ENCODE peak calls at places on chromosomes 7 and 10, in six cellular contexts. One of them, this sample, is unnamed.

GRCh38 chr7:130890176-130891020 is 156.4 kb upstream of the KLF14 start:
- DNase-seq in A549: no peak
- DNase-seq in GM12878: no peak
- DNase-seq in HepG2: no peak
- DNase-seq in endothelial cell of umbilical vein: no peak
- DNase-seq in K562: no peak
- DNase-seq in this sample: no peak

GRCh38 chr10:14742815-14743214 is 31.9 kb downstream of the FAM107B start:
- DNase-seq in A549: no peak
- DNase-seq in GM12878: peak
- DNase-seq in HepG2: no peak
- DNase-seq in endothelial cell of umbilical vein: peak
- DNase-seq in K562: no peak
- DNase-seq in this sample: no peak

GRCh38 chr7:2437136-2437535 is 33.7 kb downstream of the CHST12 start:
- DNase-seq in A549: no peak
- DNase-seq in GM12878: no peak
- DNase-seq in HepG2: no peak
- DNase-seq in endothelial cell of umbilical vein: no peak
- DNase-seq in K562: no peak
- DNase-seq in this sample: no peak

GRCh38 chr10:12081470-12081869 is 12.7 kb downstream of the DHTKD1 start:
- DNase-seq in A549: no peak
- DNase-seq in GM12878: no peak
- DNase-seq in HepG2: no peak
- DNase-seq in endothelial cell of umbilical vein: no peak
- DNase-seq in K562: no peak
- DNase-seq in this sample: no peak

GRCh38 chr10:33211123-33211878 is 123.2 kb downstream of the NRP1 start:
- DNase-seq in A549: no peak
- DNase-seq in GM12878: no peak
- DNase-seq in HepG2: no peak
- DNase-seq in endothelial cell of umbilical vein: no peak
- DNase-seq in K562: no peak
- DNase-seq in this sample: no peak

GRCh38 chr10:34895977-34896376 is 80.9 kb upstream of the PARD3 start:
- DNase-seq in A549: no peak
- DNase-seq in GM12878: no peak
- DNase-seq in HepG2: no peak
- DNase-seq in endothelial cell of umbilical vein: no peak
- DNase-seq in K562: no peak
- DNase-seq in this sample: no peak

GRCh38 chr7:46900312-46901263 is 681.3 kb downstream of the TNS3 start:
- DNase-seq in A549: no peak
- DNase-seq in GM12878: no peak
- DNase-seq in HepG2: no peak
- DNase-seq in endothelial cell of umbilical vein: no peak
- DNase-seq in K562: no peak
- DNase-seq in this sample: no peak

GRCh38 chr7:157616931-157617330 is 280.1 kb downstream of the DNAJB6 start:
- DNase-seq in A549: no peak
- DNase-seq in GM12878: no peak
- DNase-seq in HepG2: no peak
- DNase-seq in endothelial cell of umbilical vein: no peak
- DNase-seq in K562: no peak
- DNase-seq in this sample: no peak

GRCh38 chr10:78549536-78549935 is 515.9 kb downstream of the RPS24 start:
- DNase-seq in A549: no peak
- DNase-seq in GM12878: no peak
- DNase-seq in HepG2: no peak
- DNase-seq in endothelial cell of umbilical vein: no peak
- DNase-seq in K562: no peak
- DNase-seq in this sample: no peak

GRCh38 chr10:113610636-113611601 is 52.9 kb downstream of the NRAP start:
- DNase-seq in A549: no peak
- DNase-seq in GM12878: no peak
- DNase-seq in HepG2: no peak
- DNase-seq in endothelial cell of umbilical vein: no peak
- DNase-seq in K562: no peak
- DNase-seq in this sample: no peak

GRCh38 chr7:156463280-156463679 is 177.3 kb upstream of the RNF32 start:
- DNase-seq in A549: no peak
- DNase-seq in GM12878: no peak
- DNase-seq in HepG2: no peak
- DNase-seq in endothelial cell of umbilical vein: no peak
- DNase-seq in K562: no peak
- DNase-seq in this sample: no peak

DNA sequence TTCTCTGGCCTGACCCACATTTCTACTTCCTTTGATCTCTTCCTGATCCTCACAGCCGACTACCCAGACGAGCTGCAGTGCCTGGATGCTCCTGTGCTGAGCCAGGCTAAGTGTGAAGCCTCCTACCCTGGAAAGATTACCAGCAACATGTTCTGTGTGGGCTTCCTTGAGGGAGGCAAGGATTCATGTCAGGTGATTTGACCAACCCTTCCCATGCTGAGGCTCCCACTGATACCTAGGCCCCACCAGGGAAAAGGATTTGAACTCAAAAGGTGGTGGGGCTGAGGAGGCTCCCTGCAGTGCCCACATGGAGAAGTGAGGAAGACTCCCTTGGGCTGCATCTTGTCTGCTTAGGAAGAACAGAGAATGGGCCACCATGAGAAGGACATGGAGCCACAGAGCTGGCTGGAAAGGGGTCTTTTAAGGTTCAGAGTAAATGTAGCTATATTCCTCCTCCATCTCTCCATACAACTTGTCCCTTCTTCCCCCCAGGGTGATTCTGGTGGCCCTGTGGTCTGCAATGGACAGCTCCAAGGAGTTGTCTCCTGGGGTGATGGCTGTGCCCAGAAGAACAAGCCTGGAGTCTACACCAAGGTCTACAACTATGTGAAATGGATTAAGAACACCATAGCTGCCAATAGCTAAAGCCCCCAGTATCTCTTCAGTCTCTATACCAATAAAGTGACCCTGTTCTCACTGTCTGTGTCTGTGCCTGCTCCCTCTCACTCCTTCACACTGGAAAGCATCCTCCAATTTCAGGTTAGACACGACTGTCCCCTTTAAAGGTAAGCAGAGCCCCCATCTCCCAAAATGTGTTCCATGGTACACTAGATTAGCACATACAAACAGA is 3.3 kb downstream of the PRSS1 start:
- DNase-seq in A549: no peak
- DNase-seq in GM12878: no peak
- DNase-seq in HepG2: no peak
- DNase-seq in endothelial cell of umbilical vein: no peak
- DNase-seq in K562: no peak
- DNase-seq in this sample: no peak
- TF ChIP-seq MAX in A549: no peak
- TF ChIP-seq MAX in GM12878: no peak
- TF ChIP-seq MAX in HepG2: no peak
- TF ChIP-seq MAX in endothelial cell of umbilical vein: no peak
- TF ChIP-seq MAX in K562: no peak
- TF ChIP-seq MAX in this sample: no peak

DNA sequence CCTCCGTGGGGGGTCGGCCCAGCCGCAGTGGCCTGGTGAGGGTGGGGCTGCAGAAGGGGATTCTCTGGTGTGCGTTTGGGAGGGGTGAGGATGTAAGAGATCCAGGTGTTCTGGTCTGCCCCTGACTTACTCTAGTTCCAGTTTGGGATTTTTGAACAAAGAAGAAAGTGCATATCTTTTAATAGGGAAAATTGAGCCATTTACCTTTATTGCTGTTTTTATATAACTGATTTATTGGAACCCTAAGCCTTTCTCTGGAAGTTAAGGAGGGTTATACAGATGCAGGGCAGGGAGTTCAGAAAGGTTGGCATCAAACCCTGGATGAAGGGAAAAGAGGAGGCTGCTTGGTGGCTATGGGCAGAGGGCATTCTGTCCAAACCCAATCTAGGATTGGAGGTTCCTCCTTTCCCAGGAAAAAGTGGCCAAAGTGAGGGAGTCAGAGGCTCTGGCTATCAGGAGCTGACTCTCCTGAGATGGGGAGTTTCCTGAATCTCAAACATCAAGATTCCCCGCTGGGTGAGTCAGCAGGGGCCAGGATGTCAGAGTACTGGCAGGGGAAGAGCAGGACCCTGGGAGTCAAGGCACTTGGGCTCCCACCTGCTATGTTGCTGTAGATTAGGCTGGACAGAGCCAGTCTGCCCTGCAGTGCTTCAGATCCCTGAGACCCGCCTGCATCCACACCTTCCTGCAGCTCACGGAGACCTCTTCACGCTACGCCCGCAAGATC is 67.5 kb downstream of the CLIP2 start:
- DNase-seq in A549: no peak
- DNase-seq in GM12878: no peak
- DNase-seq in HepG2: no peak
- DNase-seq in endothelial cell of umbilical vein: no peak
- DNase-seq in K562: no peak
- DNase-seq in this sample: no peak
- TF ChIP-seq MYC in A549: no peak
- TF ChIP-seq MYC in GM12878: no peak
- TF ChIP-seq MYC in HepG2: no peak
- TF ChIP-seq MYC in endothelial cell of umbilical vein: no peak
- TF ChIP-seq MYC in K562: no peak
- TF ChIP-seq MYC in this sample: no peak

GRCh38 chr7:50142421-50143113 is 49.5 kb upstream of the ZPBP start:
- DNase-seq in A549: no peak
- DNase-seq in GM12878: peak
- DNase-seq in HepG2: peak
- DNase-seq in endothelial cell of umbilical vein: peak
- DNase-seq in K562: peak
- DNase-seq in this sample: peak
- TF ChIP-seq MAX in A549: no peak
- TF ChIP-seq MAX in GM12878: no peak
- TF ChIP-seq MAX in HepG2: no peak
- TF ChIP-seq MAX in endothelial cell of umbilical vein: no peak
- TF ChIP-seq MAX in K562: no peak
- TF ChIP-seq MAX in this sample: no peak

GRCh38 chr10:2619472-2619871 is 447.9 kb upstream of the PFKP start:
- DNase-seq in A549: peak
- DNase-seq in GM12878: no peak
- DNase-seq in HepG2: peak
- DNase-seq in endothelial cell of umbilical vein: no peak
- DNase-seq in K562: peak
- DNase-seq in this sample: peak
- TF ChIP-seq MYC in A549: no peak
- TF ChIP-seq MYC in GM12878: no peak
- TF ChIP-seq MYC in HepG2: no peak
- TF ChIP-seq MYC in endothelial cell of umbilical vein: no peak
- TF ChIP-seq MYC in K562: no peak
- TF ChIP-seq MYC in this sample: no peak

GRCh38 chr10:103548581-103549348 is 55.3 kb downstream of the NEURL1 start:
- DNase-seq in A549: no peak
- DNase-seq in GM12878: no peak
- DNase-seq in HepG2: no peak
- DNase-seq in endothelial cell of umbilical vein: no peak
- DNase-seq in K562: no peak
- DNase-seq in this sample: no peak
- TF ChIP-seq MAX in A549: no peak
- TF ChIP-seq MAX in GM12878: no peak
- TF ChIP-seq MAX in HepG2: no peak
- TF ChIP-seq MAX in endothelial cell of umbilical vein: no peak
- TF ChIP-seq MAX in K562: no peak
- TF ChIP-seq MAX in this sample: no peak

GRCh38 chr10:125984346-125984745 is 88.0 kb downstream of the FANK1 start:
- DNase-seq in A549: no peak
- DNase-seq in GM12878: no peak
- DNase-seq in HepG2: no peak
- DNase-seq in endothelial cell of umbilical vein: no peak
- DNase-seq in K562: no peak
- DNase-seq in this sample: no peak

GRCh38 chr10:125979976-125980375 is 83.6 kb downstream of the FANK1 start:
- DNase-seq in A549: no peak
- DNase-seq in GM12878: no peak
- DNase-seq in HepG2: no peak
- DNase-seq in endothelial cell of umbilical vein: no peak
- DNase-seq in K562: no peak
- DNase-seq in this sample: no peak

GRCh38 chr10:125980521-125980920 is 84.2 kb downstream of the FANK1 start:
- DNase-seq in A549: no peak
- DNase-seq in GM12878: no peak
- DNase-seq in HepG2: no peak
- DNase-seq in endothelial cell of umbilical vein: no peak
- DNase-seq in K562: no peak
- DNase-seq in this sample: no peak

GRCh38 chr10:125983161-125983560 is 86.8 kb downstream of the FANK1 start:
- DNase-seq in A549: no peak
- DNase-seq in GM12878: no peak
- DNase-seq in HepG2: no peak
- DNase-seq in endothelial cell of umbilical vein: no peak
- DNase-seq in K562: no peak
- DNase-seq in this sample: no peak

DNA sequence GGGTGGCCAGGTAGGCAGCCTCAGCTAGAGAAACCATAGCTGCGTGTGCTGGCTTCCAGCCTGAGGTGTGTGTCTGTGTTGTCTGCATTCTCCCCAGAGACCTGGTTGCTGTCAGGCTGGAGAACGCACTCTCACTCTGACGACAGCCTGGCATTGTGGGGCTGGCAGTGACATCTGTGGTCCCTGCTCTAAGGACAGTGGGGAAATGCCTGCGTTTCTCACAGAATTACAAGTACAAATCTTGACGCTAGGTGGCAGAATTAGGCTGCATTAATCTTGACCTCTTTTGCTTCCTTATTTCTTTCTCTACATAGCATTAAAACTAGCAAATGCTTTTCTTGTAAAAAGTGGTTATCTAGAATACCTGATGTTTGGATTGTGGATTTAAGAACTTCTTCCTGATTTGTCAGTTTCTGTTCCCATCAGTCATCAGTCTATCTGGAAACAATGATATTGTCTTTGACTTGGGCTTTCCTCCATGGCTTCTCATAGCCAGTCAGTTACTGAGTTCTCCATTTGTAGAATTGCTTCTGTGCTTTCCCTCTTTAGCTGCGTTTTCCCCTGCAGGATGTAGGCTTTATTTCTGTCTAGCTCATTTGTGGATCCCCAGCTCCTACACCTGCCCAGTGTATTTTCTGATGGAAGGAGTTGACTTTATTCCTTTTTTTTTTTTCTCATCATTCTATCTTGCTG is 86.0 kb downstream of the FANK1 start:
- DNase-seq in A549: peak
- DNase-seq in GM12878: peak
- DNase-seq in HepG2: peak
- DNase-seq in endothelial cell of umbilical vein: peak
- DNase-seq in K562: no peak
- DNase-seq in this sample: peak
- TF ChIP-seq MYC in A549: no peak
- TF ChIP-seq MYC in GM12878: no peak
- TF ChIP-seq MYC in HepG2: no peak
- TF ChIP-seq MYC in endothelial cell of umbilical vein: no peak
- TF ChIP-seq MYC in K562: no peak
- TF ChIP-seq MYC in this sample: no peak